ENCODE peak calls at places on chromosomes 16 and 17, in four cellular contexts. O is A549; I is stimulated activated CD4-positive, alpha-beta T cell treated with anti-CD3 and anti-CD28 coated beads, TNF-alpha, amount 100 ng/mL, for 48 hours; D is caudate nucleus. S is an unnamed sample.

GRCh38 chr17:1315409-1315808 is 35.9 kb downstream of the TRARG1 start:
- DNase-seq in D (no peak), O (no peak), I (no peak), S (no peak)

GRCh38 chr17:18319604-18320256 is 4.6 kb downstream of the SMCR8 start:
- DNase-seq in O (peak; percentile 63), D (no peak), I (no peak), S (peak; percentile 52)

GRCh38 chr17:50045154-50045553 is 10.8 kb upstream of the ITGA3 start:
- DNase-seq in I (no peak), O (peak; percentile 79), D (no peak), S (no peak)

GRCh38 chr16:24822542-24822941 is 23.2 kb upstream of the SLC5A11 start:
- DNase-seq in I (no peak), O (no peak), D (no peak), S (no peak)

GRCh38 chr16:86277236-86277635 is 233.1 kb upstream of the FOXF1 start:
- DNase-seq in D (no peak), O (no peak), I (no peak), S (no peak)

GRCh38 chr16:61872778-61873119 is 163.5 kb downstream of the CDH8 start:
- DNase-seq in I (no peak), O (no peak), D (no peak), S (no peak)

GRCh38 chr16:89155851-89156739 is 15.5 kb upstream of the CDH15 start:
- DNase-seq in O (no peak), D (peak; percentile 9), I (no peak), S (no peak)

GRCh38 chr17:29615492-29616299 is 7.0 kb downstream of the CORO6 start:
- DNase-seq in D (peak; percentile 87), O (peak; percentile 73), I (peak; percentile 67), S (no peak)

GRCh38 chr17:74369221-74369620 is 1.9 kb downstream of the GPR142 start:
- DNase-seq in I (peak; percentile 15), D (no peak), O (no peak), S (no peak)

GRCh38 chr16:27235055-27235937 is 32.0 kb downstream of the KDM8 start:
- DNase-seq in D (peak; percentile 60), O (peak; percentile 68), I (peak; percentile 63), S (peak; percentile 65)

GRCh38 chr17:45342871-45343526 is 26.2 kb upstream of the MAP3K14 start:
- DNase-seq in I (no peak), O (no peak), D (no peak), S (no peak)

GRCh38 chr17:73318427-73318813 is 6.6 kb upstream of the CDC42EP4 start:
- DNase-seq in O (no peak), D (no peak), I (no peak), S (no peak)

GRCh38 chr17:32445075-32445427 is 741 bp downstream of the PSMD11 start:
- DNase-seq in O (peak; percentile 61), D (peak; percentile 63), I (peak; percentile 14), S (peak; percentile 13)

GRCh38 chr16:17343028-17343427 is 127.7 kb downstream of the XYLT1 start:
- DNase-seq in D (no peak), O (no peak), I (no peak), S (no peak)

GRCh38 chr17:2595736-2596135 is 2.3 kb downstream of the PAFAH1B1 start:
- DNase-seq in D (no peak), O (no peak), I (no peak), S (no peak)

GRCh38 chr16:84643180-84643583 is 5.1 kb upstream of the KLHL36 start:
- DNase-seq in I (no peak), D (peak; percentile 13), O (no peak), S (no peak)

GRCh38 chr16:27264151-27264550 is 4.4 kb downstream of the NSMCE1 start:
- DNase-seq in D (no peak), O (no peak), I (no peak), S (no peak)

GRCh38 chr17:46264456-46265198 is 30.3 kb upstream of the LRRC37A start:
- DNase-seq in D (no peak), O (peak; percentile 64), I (no peak), S (no peak)

GRCh38 chr16:58119509-58119845 is 9.7 kb downstream of the CFAP20 start:
- DNase-seq in D (no peak), O (no peak), I (no peak), S (no peak)

GRCh38 chr16:20875358-20875656 is 24.9 kb downstream of the DCUN1D3 start:
- DNase-seq in O (no peak), I (no peak), D (no peak), S (no peak)

GRCh38 chr16:16025214-16025968 is 76.0 kb downstream of the ABCC1 start:
- DNase-seq in O (peak; percentile 64), D (peak; percentile 3), I (peak; percentile 39), S (no peak)

GRCh38 chr16:30183961-30184429 is 593 bp downstream of the CORO1A start:
- DNase-seq in I (peak; percentile 32), O (no peak), D (peak; percentile 23), S (no peak)

GRCh38 chr16:57797526-57798266 is 4.6 kb downstream of the KIFC3 start:
- DNase-seq in D (no peak), I (no peak), O (peak; percentile 58), S (no peak)

GRCh38 chr17:40452074-40452787 is 9.0 kb downstream of the IGFBP4 start:
- DNase-seq in I (no peak), D (no peak), O (peak; percentile 67), S (no peak)

GRCh38 chr17:80198144-80198661 is 21.9 kb downstream of the SGSH start:
- DNase-seq in D (no peak), I (no peak), O (no peak), S (no peak)

S was measured in HEK293T.